ENCODE peak calls at places on chromosomes 12 and 14, in four cellular contexts. F, B, E and P are unnamed samples.
A peak's percentile ranks its signal among the peaks of the same experiment; 100 is the strongest.

GRCh38 chr12:46483572-46484395 is 111.2 kb upstream of the SLC38A2 start:
- DNase-seq in F (peak; percentile 54), E (peak; percentile 74), B (peak; percentile 68), P (no peak)

GRCh38 chr12:62866451-62867082 is 68.4 kb downstream of the PPM1H start:
- DNase-seq in E (peak; percentile 33), F (peak; percentile 75), B (peak; percentile 53), P (peak; percentile 86)

GRCh38 chr12:110269622-110270124 is 11.4 kb upstream of the ATP2A2 start:
- DNase-seq in F (peak; percentile 77), E (peak; percentile 77), B (peak; percentile 86), P (peak; percentile 81)

GRCh38 chr12:77204055-77204454 is 138.7 kb upstream of the E2F7 start:
- DNase-seq in F (no peak), E (peak; percentile 10), B (no peak), P (peak; percentile 76)

GRCh38 chr12:119061208-119061796 is 80.0 kb downstream of the SRRM4 start:
- DNase-seq in B (peak; percentile 47), E (peak; percentile 19), F (peak; percentile 43), P (peak; percentile 96)

GRCh38 chr14:49992901-49993335 is 100.0 kb downstream of the ARF6 start:
- DNase-seq in E (peak; percentile 72), B (peak; percentile 95), F (peak; percentile 68), P (no peak)

GRCh38 chr12:51621155-51621922 is 30.3 kb downstream of the SCN8A start:
- DNase-seq in E (no peak), F (no peak), B (peak; percentile 47), P (no peak)

GRCh38 chr14:105283028-105283427 is 17.8 kb downstream of the BRF1 start:
- DNase-seq in F (no peak), B (no peak), E (no peak), P (peak; percentile 90)

GRCh38 chr14:34104750-34105397 is 154.0 kb upstream of the EGLN3 start:
- DNase-seq in B (no peak), E (no peak), F (no peak), P (no peak)

GRCh38 chr12:58288191-58288590 is 346.8 kb downstream of the ATP23 start:
- DNase-seq in B (no peak), F (no peak), E (peak; percentile 88), P (no peak)

GRCh38 chr12:115963030-115963480 is 314.4 kb downstream of the MED13L start:
- DNase-seq in F (peak; percentile 58), B (peak; percentile 70), E (peak; percentile 62), P (no peak)
- H3K36me3 ChIP-seq in F (peaks cover 89% of the 10 kb centered on the region), B (peaks cover 56% of the 10 kb centered on the region), E (peaks cover 5% of the 10 kb centered on the region), P (peaks cover 89% of the 10 kb centered on the region)

GRCh38 chr12:120583478-120584030 is 2.4 kb upstream of the POP5 start:
- DNase-seq in F (peak; percentile 85), E (peak; percentile 67), B (peak; percentile 85), P (peak; percentile 96)

GRCh38 chr12:120581998-120582397 is 796 bp upstream of the POP5 start:
- DNase-seq in B (peak; percentile 84), F (peak; percentile 47), E (no peak), P (no peak)

GRCh38 chr12:120586216-120586615 is 5.0 kb upstream of the POP5 start:
- DNase-seq in F (no peak), B (no peak), E (no peak), P (no peak)

GRCh38 chr12:120586860-120587259 is 5.7 kb upstream of the POP5 start:
- DNase-seq in E (no peak), B (no peak), F (no peak), P (no peak)

DNA sequence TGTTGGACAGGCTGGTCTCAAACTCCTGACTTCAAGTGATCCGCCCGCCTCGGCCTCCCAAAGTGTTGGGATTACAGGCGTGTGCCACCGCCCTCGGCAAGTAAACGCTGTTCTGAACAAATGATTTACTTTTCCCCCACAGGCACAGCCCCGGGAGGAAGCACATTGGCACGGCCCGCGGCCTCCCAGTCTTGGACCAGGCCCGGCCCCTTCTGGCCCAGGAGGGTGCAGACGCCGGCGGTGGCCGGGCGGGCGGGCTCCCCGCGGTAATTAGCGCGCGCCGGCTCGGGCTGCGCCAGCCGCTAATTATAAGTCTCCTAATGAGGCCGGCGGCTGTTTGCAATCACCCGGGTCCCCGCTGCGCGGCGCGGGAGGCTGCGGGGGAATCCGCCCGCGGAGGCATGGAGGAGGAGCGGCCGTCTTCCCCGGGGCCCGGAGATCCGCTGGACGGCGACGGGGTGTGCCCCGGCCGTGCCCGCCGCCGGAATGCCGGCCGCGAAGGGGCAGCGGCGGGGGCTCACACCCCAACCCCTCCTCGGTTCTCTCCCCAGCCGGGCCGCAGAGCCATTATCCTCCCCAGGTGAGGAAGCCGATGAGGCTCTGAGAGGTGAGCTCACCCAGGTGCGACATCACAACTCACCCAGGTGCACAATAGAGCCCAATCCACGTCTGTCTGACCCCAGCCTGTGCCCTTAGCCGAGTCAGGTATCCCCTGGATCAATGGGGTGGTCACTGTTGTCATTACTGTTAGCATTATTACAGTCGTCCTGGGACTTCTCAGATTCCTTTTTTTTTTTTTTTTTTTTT is 3.3 kb upstream of the POP5 start:
- DNase-seq in E (no peak), F (peak; percentile 56), B (peak; percentile 58), P (peak; percentile 91)
- H3K9ac ChIP-seq in E (peak overlapping the region; percentile 4), F (peak overlapping the region; percentile 1), B (peak overlapping the region; percentile 26), P (no peak overlapping the region)

DNA sequence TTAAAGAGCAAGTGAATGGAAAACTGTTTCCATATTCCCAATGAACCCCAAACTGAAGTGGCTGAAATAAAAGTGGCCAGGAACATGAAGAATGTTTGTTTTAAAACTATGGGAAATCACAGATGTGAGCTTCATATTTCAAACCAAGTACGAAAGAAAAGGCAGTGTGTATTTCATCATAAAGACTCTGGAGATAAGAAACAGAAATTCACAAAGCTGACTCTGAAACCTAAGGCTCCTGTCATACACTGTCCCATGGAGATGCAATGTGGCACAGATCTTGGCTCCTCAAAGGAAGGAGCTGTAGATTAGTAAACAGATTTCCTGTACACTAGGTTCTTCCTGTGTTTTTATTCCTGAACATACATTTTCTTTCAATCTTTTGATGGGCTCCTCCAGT is 304.4 kb downstream of the MED13L start:
- DNase-seq in E (peak; percentile 52), B (no peak), F (peak; percentile 68), P (no peak)
- H3K4me3 ChIP-seq in E (no peak overlapping the region), B (no peak overlapping the region), F (no peak overlapping the region), P (no peak overlapping the region)

GRCh38 chr12:121803861-121804416 is at the start of gene SETD1B:
- DNase-seq in E (peak; percentile 61), B (peak; percentile 75), F (peak; percentile 67), P (peak; percentile 88)

GRCh38 chr12:121806556-121807308 is 2.9 kb downstream of the SETD1B start:
- DNase-seq in F (peak; percentile 62), B (peak; percentile 66), E (no peak), P (peak; percentile 78)

GRCh38 chr12:121805800-121806555 is 2.2 kb downstream of the SETD1B start:
- DNase-seq in B (peak; percentile 40), F (no peak), E (no peak), P (no peak)

GRCh38 chr12:121804417-121805111 is 755 bp downstream of the SETD1B start:
- DNase-seq in F (peak; percentile 63), B (peak; percentile 62), E (no peak), P (peak; percentile 77)

GRCh38 chr12:121805171-121805687 is 1.4 kb downstream of the SETD1B start:
- DNase-seq in B (peak; percentile 64), F (peak; percentile 55), E (peak; percentile 56), P (peak; percentile 77)
- H3K36me3 ChIP-seq in B (peaks cover under 1% of the 10 kb centered on the region), F (peaks cover 24% of the 10 kb centered on the region), E (peaks cover 20% of the 10 kb centered on the region), P (peaks cover 19% of the 10 kb centered on the region)

GRCh38 chr14:27427796-27428195 is 830.0 kb upstream of the NOVA1 start:
- DNase-seq in B (peak; percentile 9), F (peak; percentile 77), E (peak; percentile 10), P (no peak)
- H3K9ac ChIP-seq in B (no peak overlapping the region), F (peak overlapping the region; percentile 67), E (no peak overlapping the region), P (no peak overlapping the region)

GRCh38 chr14:51430600-51430999 is 190.6 kb downstream of the TMX1 start:
- DNase-seq in E (no peak), B (peak; percentile 15), F (peak; percentile 46), P (no peak)
- H3K4me3 ChIP-seq in E (no peak overlapping the region), B (peak overlapping the region; percentile 24), F (peak overlapping the region; percentile 7), P (no peak overlapping the region)

DNA sequence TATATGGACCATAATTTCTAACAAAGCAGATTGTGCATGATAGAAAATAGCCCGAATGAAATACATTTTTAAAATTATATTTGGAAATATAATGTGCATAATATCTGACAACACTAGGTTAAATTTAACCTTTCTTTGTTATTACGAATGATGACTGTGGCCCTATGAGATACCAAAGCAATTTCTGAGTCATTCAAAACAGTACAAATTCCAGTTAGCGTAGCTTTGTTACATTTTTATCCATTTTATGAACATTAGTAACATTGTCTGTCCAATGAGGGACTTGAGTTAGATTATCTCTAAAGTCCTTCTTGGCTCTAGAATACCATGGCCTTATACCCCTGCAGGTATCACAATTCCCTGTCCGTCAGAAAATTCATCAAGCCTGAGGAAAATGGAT is 39.0 kb upstream of the REP15 start:
- DNase-seq in E (peak; percentile 25), F (peak; percentile 51), B (peak; percentile 31), P (no peak)
- H3K36me3 ChIP-seq in E (no peaks in the 10 kb centered on the region), F (peaks cover 23% of the 10 kb centered on the region), B (peaks cover 86% of the 10 kb centered on the region), P (peaks cover 78% of the 10 kb centered on the region)

DNA sequence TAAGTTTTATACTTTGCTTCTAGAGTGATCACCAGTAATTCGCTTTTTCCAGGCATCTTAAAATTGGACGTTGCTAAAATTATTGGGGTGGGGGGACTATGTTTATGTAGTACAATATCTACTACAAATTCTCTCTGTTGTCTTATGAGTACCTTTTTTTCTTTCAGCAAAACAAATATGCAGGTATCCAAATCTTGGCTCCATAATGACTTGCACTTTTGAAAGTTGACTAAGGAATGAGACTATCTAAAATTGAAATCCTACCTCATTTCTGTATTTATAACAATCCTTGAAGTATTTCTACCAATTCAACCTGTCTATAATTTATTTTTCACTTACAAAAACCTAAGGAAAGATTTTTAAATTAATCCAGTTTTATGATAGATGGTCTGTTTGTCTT is 2.4 kb downstream of the DYNC1H1 start:
- DNase-seq in B (no peak), E (no peak), F (no peak), P (no peak)
- H3K9ac ChIP-seq in B (peak overlapping the region; percentile 95), E (no peak overlapping the region), F (peak overlapping the region; percentile 98), P (peak overlapping the region; percentile 85)